ENCODE peak calls at places on chromosomes 13 and 19, in six cellular contexts. T, S, H, E, P and I are unnamed samples.

GRCh38 chr19:46718157-46718933 is 1.4 kb upstream of the PRKD2 start:
- DNase-seq in S (no peak), H (no peak), P (no peak), T (no peak), E (no peak), I (no peak)

GRCh38 chr13:113226873-113227272 is 17.5 kb downstream of the CUL4A start:
- DNase-seq in P (no peak), H (no peak), E (no peak), S (no peak), T (peak), I (no peak)

GRCh38 chr19:2703691-2704216 is 1.3 kb upstream of the GNG7 start:
- DNase-seq in E (no peak), H (no peak), P (no peak), T (no peak), S (no peak), I (no peak)

GRCh38 chr19:32550666-32551065 is 30.3 kb upstream of the PDCD5 start:
- DNase-seq in T (no peak), E (no peak), S (no peak), P (no peak), H (no peak), I (no peak)

GRCh38 chr13:48818495-48818961 is 157.2 kb upstream of the FNDC3A start:
- DNase-seq in S (no peak), T (peak), H (peak), E (no peak), P (peak), I (no peak)

GRCh38 chr13:23344923-23345322 is 88.6 kb downstream of the SACS start:
- DNase-seq in S (no peak), P (no peak), T (no peak), H (no peak), E (no peak), I (no peak)

GRCh38 chr19:44777715-44778347 is at the start of gene CBLC:
- DNase-seq in P (no peak), E (no peak), S (no peak), T (no peak), H (no peak), I (peak)

GRCh38 chr13:111594606-111595005 is 274.2 kb downstream of the TEX29 start:
- DNase-seq in E (no peak), P (no peak), T (no peak), S (no peak), H (no peak), I (no peak)

GRCh38 chr19:7500811-7501450 is 12.1 kb upstream of the PEX11G start:
- DNase-seq in T (peak), P (no peak), H (no peak), E (peak), S (no peak), I (peak)

GRCh38 chr19:35742121-35742724 is at the start of gene IGFLR1:
- DNase-seq in H (no peak), P (no peak), S (no peak), T (no peak), E (no peak), I (no peak)

GRCh38 chr13:113009743-113010509 is 40.9 kb downstream of the MCF2L start:
- DNase-seq in E (no peak), T (no peak), P (no peak), S (no peak), H (no peak), I (no peak)

GRCh38 chr13:28819046-28819747 is 942 bp upstream of the MTUS2 start:
- DNase-seq in S (no peak), E (no peak), H (no peak), T (peak), P (no peak), I (no peak)

GRCh38 chr13:28822161-28822560 is 2.0 kb downstream of the MTUS2 start:
- DNase-seq in S (no peak), P (no peak), T (no peak), H (no peak), E (no peak), I (no peak)

GRCh38 chr13:28819748-28820098 is 416 bp upstream of the MTUS2 start:
- DNase-seq in S (no peak), E (no peak), P (no peak), T (peak), H (no peak), I (peak)

GRCh38 chr13:28820099-28821051 is at the start of gene MTUS2:
- DNase-seq in H (no peak), T (no peak), P (no peak), S (no peak), E (no peak), I (no peak)

DNA sequence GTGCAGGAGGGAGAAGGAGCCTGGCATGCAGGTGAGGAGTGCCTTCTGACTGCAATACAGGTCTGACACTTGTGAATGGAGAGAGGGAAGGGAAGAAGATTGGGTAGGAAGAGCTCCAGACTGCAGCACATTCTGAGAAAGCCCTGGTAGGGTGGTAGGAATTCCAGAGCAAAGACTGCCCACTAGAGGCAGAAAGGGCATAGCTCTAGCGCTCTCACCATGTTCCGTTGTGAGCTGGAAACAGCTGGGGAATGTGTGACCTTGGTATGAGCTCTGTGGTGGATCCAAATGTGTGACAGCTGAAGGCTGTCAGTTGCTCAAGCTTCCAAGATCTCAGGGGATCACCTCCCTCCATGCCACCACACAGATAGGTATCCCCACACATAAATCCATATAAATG is 2.9 kb upstream of the MTUS2 start:
- DNase-seq in E (no peak), S (no peak), T (no peak), H (no peak), P (no peak), I (no peak)
- TF ChIP-seq CTCF in E (no peak), S (no peak), T (no peak), H (no peak), P (no peak), I (peak)

DNA sequence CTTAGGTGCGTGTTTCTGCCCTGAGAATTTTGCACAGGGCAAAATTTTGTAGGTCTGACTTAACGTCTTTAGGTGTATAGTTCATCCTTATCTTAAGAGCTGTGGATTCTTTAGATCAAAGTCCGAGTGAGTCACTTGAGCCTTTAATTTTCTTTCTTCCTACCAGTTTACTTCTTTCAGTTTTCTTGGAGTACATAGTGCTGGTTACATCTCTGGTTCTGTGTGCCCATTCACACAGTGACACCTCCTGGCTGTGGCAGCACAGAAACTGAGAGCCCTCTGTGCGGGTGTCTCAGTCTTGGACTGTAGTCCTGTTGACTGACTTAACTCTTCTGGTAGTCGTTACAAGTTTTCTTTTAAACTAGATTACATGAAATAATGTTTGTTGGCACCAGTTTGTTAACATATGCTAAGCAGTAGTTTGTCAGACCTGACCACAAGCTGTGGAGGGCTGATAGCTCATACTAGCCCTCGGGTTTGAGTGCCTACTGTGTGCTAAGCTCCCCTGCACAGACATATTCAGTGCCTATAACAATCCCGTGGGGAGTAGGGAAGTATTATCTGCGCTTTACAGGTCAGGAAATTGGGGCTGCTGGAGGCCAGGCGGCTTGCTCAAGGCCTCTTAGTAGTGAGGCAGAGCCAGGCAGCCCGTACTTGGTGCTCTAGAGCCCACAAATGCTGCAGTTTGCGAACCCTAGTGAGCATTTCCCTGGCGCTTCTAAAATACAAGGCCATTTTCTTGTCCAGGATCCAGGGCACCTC is 1.6 kb downstream of the GATAD2A start:
- DNase-seq in P (no peak), S (no peak), T (peak), E (no peak), H (no peak), I (no peak)
- TF ChIP-seq CTCF in P (peak), S (no peak), T (peak), E (peak), H (peak), I (peak)

DNA sequence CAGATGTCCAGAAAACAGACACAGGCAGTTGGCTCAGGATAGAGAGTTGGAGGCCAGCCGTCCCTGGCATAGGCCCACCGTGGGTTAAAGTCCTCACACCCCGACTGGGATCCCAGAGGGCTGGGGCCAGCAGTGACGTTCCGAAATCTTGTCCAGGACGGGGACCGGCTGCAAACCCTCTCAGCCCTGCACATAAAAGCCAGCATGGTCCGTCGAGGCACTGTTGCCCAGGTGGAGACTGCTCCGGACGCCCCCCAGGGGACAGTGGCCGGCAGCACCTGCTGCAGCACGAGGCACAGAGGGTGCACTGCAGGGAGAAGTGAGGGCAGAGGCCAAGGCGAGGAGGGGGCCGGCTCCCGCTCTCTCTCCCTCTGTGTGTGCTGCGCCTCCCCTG is 4.3 kb upstream of the IFNL2 start:
- DNase-seq in P (no peak), T (no peak), S (no peak), E (no peak), H (no peak), I (no peak)
- TF ChIP-seq CTCF in P (no peak), T (no peak), S (no peak), E (no peak), H (no peak), I (no peak)

GRCh38 chr13:66612983-66613382 is 617.2 kb downstream of the PCDH9 start:
- DNase-seq in E (no peak), H (no peak), T (no peak), P (no peak), S (no peak), I (no peak)

GRCh38 chr13:66623129-66623528 is 607.0 kb downstream of the PCDH9 start:
- DNase-seq in H (no peak), T (no peak), P (no peak), S (no peak), E (no peak), I (no peak)

GRCh38 chr13:66624302-66624701 is 605.8 kb downstream of the PCDH9 start:
- DNase-seq in H (no peak), S (no peak), T (no peak), P (no peak), E (no peak), I (no peak)

GRCh38 chr13:66617786-66618185 is 612.4 kb downstream of the PCDH9 start:
- DNase-seq in P (no peak), T (no peak), H (no peak), S (no peak), E (no peak), I (no peak)

DNA sequence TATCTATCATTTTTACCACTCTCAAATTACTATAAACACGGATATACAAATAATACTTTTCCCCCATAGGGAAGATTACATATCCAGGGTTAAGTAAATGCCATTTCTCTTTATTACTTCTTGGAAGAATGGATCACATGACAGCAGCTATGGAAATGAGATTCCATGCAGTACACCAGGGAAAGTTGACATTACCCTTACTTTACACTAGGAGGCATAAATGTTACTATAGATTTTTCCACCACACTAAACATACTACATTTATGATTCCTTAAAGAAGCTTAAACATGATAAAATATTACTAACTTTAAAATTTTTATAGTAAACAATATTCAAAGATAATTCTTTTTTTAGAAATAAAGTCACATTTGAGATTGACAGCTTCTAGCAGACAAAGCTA is 611.4 kb downstream of the PCDH9 start:
- DNase-seq in T (peak), S (no peak), E (no peak), P (peak), H (peak), I (no peak)
- TF ChIP-seq CTCF in T (peak), S (no peak), E (peak), P (peak), H (peak), I (peak)

GRCh38 chr19:20565321-20566018 is at the start of gene ZNF737:
- DNase-seq in S (peak), P (peak), E (peak), T (peak), H (peak), I (peak)
- TF ChIP-seq CTCF in S (peak), P (peak), E (peak), T (peak), H (peak), I (peak)